ENCODE peak calls at places on chromosomes 6 and 20, in six cellular contexts. O is left lung, Q is OCI-LY7, S is GM23338, L is fibroblast of lung, C is transverse colon. B is an unnamed sample.

GRCh38 chr6:43695078-43695966 is 7.7 kb upstream of the MRPS18A start:
- DNase-seq in O (peak; percentile 84), Q (no peak), S (peak; percentile 77), L (no peak), C (peak; percentile 90), B (peak; percentile 77)

GRCh38 chr20:8812818-8813217 is 256.1 kb upstream of the PLCB4 start:
- DNase-seq in O (no peak), Q (no peak), S (peak; percentile 59), L (no peak), C (no peak), B (no peak)

GRCh38 chr6:14313220-14313619 is 195.6 kb downstream of the CD83 start:
- DNase-seq in O (no peak), Q (no peak), S (no peak), L (no peak), C (no peak), B (no peak)

GRCh38 chr20:40019510-40019909 is 669.5 kb downstream of the MAFB start:
- DNase-seq in O (no peak), Q (no peak), S (no peak), L (no peak), C (no peak), B (no peak)

GRCh38 chr6:111796310-111796918 is 76.8 kb downstream of the FYN start:
- DNase-seq in O (no peak), Q (no peak), S (no peak), L (no peak), C (no peak), B (no peak)

GRCh38 chr6:142478117-142478516 is 176.3 kb downstream of the ADGRG6 start:
- DNase-seq in O (no peak), Q (peak; percentile 25), S (peak; percentile 51), L (peak; percentile 44), C (no peak), B (no peak)

GRCh38 chr20:33518071-33518470 is 28.2 kb downstream of the CBFA2T2 start:
- DNase-seq in O (no peak), Q (no peak), S (no peak), L (peak; percentile 86), C (no peak), B (no peak)

GRCh38 chr6:25046942-25047341 is 111.2 kb upstream of the RIPOR2 start:
- DNase-seq in O (no peak), Q (no peak), S (no peak), L (no peak), C (no peak), B (no peak)

GRCh38 chr20:35702824-35703695 is 3.9 kb downstream of the ROMO1 start:
- DNase-seq in O (no peak), Q (no peak), S (no peak), L (no peak), C (no peak), B (no peak)

GRCh38 chr6:108798672-108799355 is 49.4 kb upstream of the ARMC2 start:
- DNase-seq in O (no peak), Q (no peak), S (peak; percentile 27), L (no peak), C (peak; percentile 54), B (peak; percentile 56)

GRCh38 chr20:1204061-1204460 is 807 bp downstream of the C20orf202 start:
- DNase-seq in O (no peak), Q (no peak), S (no peak), L (no peak), C (peak; percentile 33), B (no peak)

GRCh38 chr6:129338683-129339082 is 371.3 kb downstream of the ARHGAP18 start:
- DNase-seq in O (no peak), Q (no peak), S (no peak), L (no peak), C (no peak), B (no peak)

GRCh38 chr20:7744411-7744810 is 195.8 kb downstream of the HAO1 start:
- DNase-seq in O (no peak), Q (no peak), S (no peak), L (peak; percentile 90), C (no peak), B (no peak)

GRCh38 chr20:23155141-23155590 is 69.0 kb upstream of the CD93 start:
- DNase-seq in O (no peak), Q (no peak), S (no peak), L (no peak), C (no peak), B (no peak)

GRCh38 chr6:80771941-80772340 is 665.5 kb downstream of the BCKDHB start:
- DNase-seq in O (no peak), Q (no peak), S (peak; percentile 73), L (peak; percentile 42), C (no peak), B (no peak)

GRCh38 chr6:31898200-31899011 is 908 bp upstream of the EHMT2 start:
- DNase-seq in O (no peak), Q (peak; percentile 71), S (peak; percentile 86), L (peak; percentile 47), C (peak; percentile 41), B (peak; percentile 65)

GRCh38 chr6:130896249-130896648 is 69.0 kb downstream of the SMLR1 start:
- DNase-seq in O (no peak), Q (no peak), S (no peak), L (no peak), C (no peak), B (no peak)

GRCh38 chr6:29656157-29656556 is 735 bp upstream of the MOG start:
- DNase-seq in O (no peak), Q (no peak), S (no peak), L (no peak), C (no peak), B (no peak)

GRCh38 chr6:1068068-1068467 is 243.8 kb upstream of the FOXQ1 start:
- DNase-seq in O (no peak), Q (no peak), S (no peak), L (peak; percentile 23), C (no peak), B (no peak)

GRCh38 chr6:16324622-16325225 is 86.3 kb downstream of the GMPR start:
- DNase-seq in O (no peak), Q (no peak), S (peak; percentile 37), L (peak; percentile 59), C (no peak), B (no peak)

GRCh38 chr6:64224819-64225218 is 589.2 kb downstream of the PHF3 start:
- DNase-seq in O (no peak), Q (no peak), S (no peak), L (no peak), C (no peak), B (no peak)

GRCh38 chr20:36821964-36822437 is 48.4 kb upstream of the DSN1 start:
- DNase-seq in O (no peak), Q (no peak), S (peak; percentile 16), L (no peak), C (no peak), B (no peak)

GRCh38 chr6:14910692-14911547 is 334.9 kb upstream of the JARID2 start:
- DNase-seq in O (peak; percentile 74), Q (peak; percentile 85), S (no peak), L (no peak), C (peak; percentile 39), B (no peak)

GRCh38 chr20:47490795-47491194 is 10.9 kb upstream of the NCOA3 start:
- DNase-seq in O (no peak), Q (no peak), S (no peak), L (no peak), C (no peak), B (no peak)

GRCh38 chr6:32815115-32815514 is 1.7 kb downstream of the HLA-DOB start:
- DNase-seq in O (no peak), Q (peak; percentile 27), S (no peak), L (peak; percentile 53), C (no peak), B (no peak)

GRCh38 chr6:127477648-127478047 is 18.5 kb upstream of the KIAA0408 start:
- DNase-seq in O (no peak), Q (no peak), S (no peak), L (no peak), C (no peak), B (no peak)

GRCh38 chr6:151497935-151498726 is 4.3 kb downstream of the CCDC170 start:
- DNase-seq in O (no peak), Q (no peak), S (peak; percentile 27), L (no peak), C (no peak), B (no peak)

GRCh38 chr6:73180718-73181619 is 44.3 kb downstream of the KHDC1L start:
- DNase-seq in O (no peak), Q (peak; percentile 81), S (peak; percentile 61), L (peak; percentile 71), C (no peak), B (no peak)

GRCh38 chr6:121305957-121306607 is 28.2 kb downstream of the TBC1D32 start:
- DNase-seq in O (no peak), Q (peak; percentile 30), S (peak; percentile 64), L (peak; percentile 31), C (no peak), B (no peak)
- TF ChIP-seq CTCF in O (peak; percentile 31), Q (peak; percentile 73), S (peak; percentile 74), L (peak; percentile 46), C (peak; percentile 53), B (no peak)

DNA sequence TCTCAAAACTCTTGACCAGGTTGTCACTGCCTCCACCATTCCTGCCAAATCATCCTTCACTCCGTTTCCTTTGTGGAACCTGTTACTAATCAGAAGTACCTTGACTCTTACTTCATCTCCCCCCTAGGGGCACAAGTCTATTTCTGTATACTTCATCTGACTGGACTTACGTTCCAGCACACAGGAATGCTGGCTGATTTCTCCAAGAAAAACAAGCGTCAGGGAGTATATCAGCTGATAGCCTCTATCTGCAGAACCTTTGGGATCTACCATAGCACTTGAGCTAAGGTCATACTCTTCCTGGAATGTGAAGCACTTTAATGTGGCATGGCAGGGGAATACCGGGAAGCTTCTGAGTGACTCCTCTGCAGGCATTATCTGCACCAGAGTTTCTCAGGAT is 178.1 kb upstream of the MOCS1 start:
- DNase-seq in O (no peak), Q (no peak), S (peak; percentile 39), L (no peak), C (no peak), B (no peak)
- TF ChIP-seq CTCF in O (no peak), Q (no peak), S (peak; percentile 48), L (no peak), C (no peak), B (no peak)

DNA sequence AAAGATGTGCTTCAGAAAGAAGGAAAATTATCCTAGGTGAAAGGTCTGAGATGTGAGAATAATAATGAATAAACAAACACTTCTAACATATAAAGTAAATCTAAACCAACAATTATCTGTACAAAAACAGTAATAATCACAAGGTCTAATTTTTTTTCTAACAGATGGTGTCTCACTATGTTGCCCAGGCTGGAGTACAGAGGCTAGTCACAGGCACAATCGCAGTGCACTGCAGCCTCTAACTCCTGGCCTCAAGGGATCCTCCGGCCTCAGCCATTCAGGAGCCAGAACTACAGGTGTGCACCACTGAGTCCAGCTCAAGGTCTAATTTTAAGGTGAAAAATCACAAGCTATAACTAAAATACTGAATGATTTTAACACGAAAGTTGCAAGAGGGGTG is 17.0 kb upstream of the ZC3H12D start:
- DNase-seq in O (no peak), Q (no peak), S (no peak), L (no peak), C (no peak), B (no peak)
- TF ChIP-seq CTCF in O (no peak), Q (no peak), S (no peak), L (no peak), C (no peak), B (no peak)

DNA sequence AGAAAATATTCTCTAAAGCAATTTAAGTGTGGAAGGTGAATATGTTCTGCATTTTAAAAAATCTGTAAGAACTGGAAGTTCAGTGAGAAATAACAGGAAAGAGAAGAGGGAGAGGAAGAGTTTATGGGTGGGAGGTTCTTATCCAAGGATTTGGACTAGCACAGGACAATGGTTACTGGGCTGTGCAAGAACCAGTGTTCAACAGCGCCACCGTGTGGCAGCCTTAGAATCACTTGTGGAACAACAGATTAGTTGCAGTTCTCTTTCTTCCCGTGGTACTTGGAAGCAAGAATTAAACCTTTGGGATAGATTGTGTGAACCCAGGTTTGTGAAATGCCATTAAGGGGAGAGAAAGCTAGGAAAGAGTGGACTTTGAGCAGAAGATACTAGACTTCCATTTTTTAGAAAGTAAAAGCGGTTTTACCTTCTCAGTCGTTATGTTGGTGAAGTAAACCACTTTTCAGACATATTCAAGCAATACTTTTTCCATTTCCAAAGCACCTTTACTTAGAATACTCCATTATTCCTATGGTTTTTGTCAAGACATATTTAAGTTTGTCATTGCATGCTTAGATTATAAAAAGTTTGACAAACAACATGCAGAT is 436.7 kb downstream of the RNF144B start:
- DNase-seq in O (no peak), Q (peak; percentile 77), S (peak; percentile 89), L (peak; percentile 1), C (no peak), B (no peak)
- TF ChIP-seq CTCF in O (no peak), Q (peak; percentile 98), S (peak; percentile 96), L (peak; percentile 45), C (peak; percentile 31), B (peak; percentile 37)